ENCODE peak calls at places on chromosomes 12 and 14, in eight cellular contexts. V is breast epithelium, E is prostate gland, M is right lobe of liver, R is spleen, N is stomach, W is Peyer's patch, L is transverse colon. Q is an unnamed sample.
A peak's percentile ranks its signal among the peaks of the same experiment; 100 is the strongest.

GRCh38 chr12:53917126-53917525 is 21.5 kb upstream of the HOXC13 start:
- DNase-seq in V (no peak), E (no peak), M (no peak), R (no peak), N (no peak), W (no peak), L (no peak), Q (no peak)

GRCh38 chr12:3202734-3203446 is 125.7 kb downstream of the TSPAN9 start:
- DNase-seq in V (no peak), E (peak; percentile 30), M (peak; percentile 50), R (no peak), N (peak; percentile 56), W (peak; percentile 73), L (peak; percentile 39), Q (no peak)

GRCh38 chr14:60350366-60350720 is 101.3 kb downstream of the PPM1A start:
- DNase-seq in V (no peak), E (no peak), M (no peak), R (no peak), N (no peak), W (no peak), L (no peak), Q (no peak)

GRCh38 chr12:76866146-76866545 is 12.7 kb downstream of the CSRP2 start:
- DNase-seq in V (no peak), E (no peak), M (no peak), R (no peak), N (no peak), W (no peak), L (no peak), Q (no peak)

GRCh38 chr14:58864751-58865519 is 227.2 kb downstream of the DACT1 start:
- DNase-seq in V (no peak), E (no peak), M (no peak), R (no peak), N (no peak), W (no peak), L (no peak), Q (peak; percentile 20)

GRCh38 chr14:26528415-26529182 is 69.2 kb downstream of the NOVA1 start:
- DNase-seq in V (no peak), E (no peak), M (no peak), R (no peak), N (no peak), W (no peak), L (peak; percentile 22), Q (no peak)

GRCh38 chr14:55057919-55058318 is 6.5 kb downstream of the MAPK1IP1L start:
- DNase-seq in V (no peak), E (no peak), M (no peak), R (no peak), N (no peak), W (no peak), L (no peak), Q (no peak)

GRCh38 chr12:104303538-104304151 is at the start of gene EID3:
- DNase-seq in V (peak; percentile 78), E (peak; percentile 80), M (peak; percentile 90), R (peak; percentile 98), N (peak; percentile 91), W (peak; percentile 92), L (peak; percentile 88), Q (peak; percentile 91)

GRCh38 chr12:62760779-62761178 is 174.2 kb downstream of the PPM1H start:
- DNase-seq in V (no peak), E (no peak), M (no peak), R (no peak), N (no peak), W (no peak), L (no peak), Q (no peak)

GRCh38 chr12:25054076-25054782 is 105.3 kb upstream of the BCAT1 start:
- DNase-seq in V (no peak), E (no peak), M (no peak), R (no peak), N (no peak), W (no peak), L (no peak), Q (no peak)

GRCh38 chr14:99786423-99787051 is 6.7 kb upstream of the EML1 start:
- DNase-seq in V (no peak), E (no peak), M (no peak), R (no peak), N (no peak), W (no peak), L (no peak), Q (no peak)
- H3K27ac ChIP-seq in V (no peak overlapping the region), E (no peak overlapping the region), M (no peak overlapping the region), R (no peak overlapping the region), N (no peak overlapping the region), W (no peak overlapping the region), L (peak overlapping the region; percentile 85), Q (peak overlapping the region; percentile 60)

DNA sequence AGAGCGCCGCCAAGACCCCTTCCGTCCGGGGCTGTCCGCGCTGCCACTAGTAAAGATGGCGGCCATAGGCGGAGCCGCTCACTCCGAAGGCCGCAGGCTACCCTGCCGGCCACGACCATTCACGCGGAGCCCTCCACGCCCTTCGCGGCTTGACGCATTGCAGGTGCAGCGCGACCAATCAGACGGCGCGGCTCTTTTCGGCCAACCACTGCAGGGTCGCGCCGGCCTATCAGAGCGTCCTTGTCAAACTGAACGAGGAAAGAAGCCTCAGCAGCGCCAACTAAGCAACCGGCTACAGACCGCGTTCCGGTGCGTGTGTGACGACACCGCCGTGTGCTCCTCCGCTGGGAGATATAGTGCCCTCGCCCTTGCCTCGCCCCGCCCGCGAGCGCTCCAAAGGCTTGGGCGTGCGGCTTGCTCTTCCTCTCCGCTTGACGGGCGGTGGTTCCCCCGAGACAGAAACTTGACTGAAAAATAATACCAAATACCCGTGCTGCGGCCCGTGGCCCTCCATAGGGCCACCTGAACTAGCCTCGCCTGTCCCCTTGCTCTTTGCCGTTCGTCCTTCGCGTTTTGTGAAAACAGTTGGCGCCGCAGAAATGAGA is 13.6 kb upstream of the CALM1 start:
- DNase-seq in V (peak; percentile 99), E (peak; percentile 100), M (peak; percentile 100), R (peak; percentile 100), N (peak; percentile 100), W (peak; percentile 100), L (peak; percentile 100), Q (peak; percentile 100)
- TF ChIP-seq POLR2A in V (peak; percentile 89), E (peak; percentile 93), M (peak; percentile 97), R (peak; percentile 85), N (no peak), W (peak; percentile 98), L (peak; percentile 99), Q (peak; percentile 31)

DNA sequence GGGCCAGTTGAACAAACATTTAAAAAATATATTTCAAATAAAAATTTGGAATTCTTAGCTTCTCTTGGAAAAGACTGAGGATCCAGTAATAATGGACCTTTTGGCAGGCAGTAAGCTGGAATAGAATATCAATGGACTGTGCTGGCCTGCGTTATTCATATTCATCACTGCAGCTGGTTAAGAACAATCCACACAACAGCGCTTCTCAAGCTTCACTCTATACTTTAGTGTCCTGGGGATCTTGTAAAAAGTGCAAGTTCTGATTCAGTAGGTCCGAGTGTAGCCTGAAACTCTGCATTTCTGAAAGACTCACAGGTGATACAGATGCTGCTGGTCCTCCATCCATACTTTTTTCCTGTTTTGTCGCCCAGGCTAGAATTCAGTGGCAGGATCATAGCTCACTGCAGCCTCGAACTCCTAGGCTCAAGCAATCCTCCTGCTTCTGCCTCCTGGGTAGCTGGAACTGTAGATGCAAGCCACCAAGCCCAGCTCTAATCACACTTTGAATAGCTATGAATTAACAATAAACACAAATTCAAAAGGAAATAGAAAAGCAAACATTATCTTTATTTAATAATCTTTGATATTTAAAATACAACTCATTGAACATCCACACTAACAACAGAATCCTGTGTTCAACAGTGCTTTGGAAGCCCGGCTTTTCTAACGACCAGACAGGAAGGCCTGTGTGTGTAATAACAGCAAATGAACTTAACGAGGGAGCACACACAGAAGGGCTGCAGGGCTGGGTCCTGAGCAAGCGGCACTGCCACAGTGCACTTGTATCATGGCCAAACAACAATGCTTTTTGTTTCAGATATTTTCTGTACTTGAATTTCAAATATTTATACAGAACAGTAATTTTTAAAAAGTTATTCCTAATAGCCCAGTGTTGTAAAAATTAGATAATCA is 18.4 kb upstream of the TRIP11 start:
- DNase-seq in V (no peak), E (no peak), M (no peak), R (no peak), N (no peak), W (no peak), L (no peak), Q (no peak)
- H3K27ac ChIP-seq in V (no peak overlapping the region), E (no peak overlapping the region), M (no peak overlapping the region), R (no peak overlapping the region), N (no peak overlapping the region), W (no peak overlapping the region), L (no peak overlapping the region), Q (no peak overlapping the region)

GRCh38 chr12:106302401-106303201 is at the start of gene TCP11L2:
- DNase-seq in V (peak; percentile 82), E (peak; percentile 90), M (peak; percentile 91), R (peak; percentile 98), N (peak; percentile 91), W (peak; percentile 93), L (peak; percentile 92), Q (peak; percentile 89)
- TF ChIP-seq POLR2A in V (peak; percentile 38), E (peak; percentile 61), M (no peak), R (no peak), N (no peak), W (peak; percentile 48), L (peak; percentile 81), Q (no peak)

Q was measured in heart left ventricle.